ENCODE peak calls at places on chromosome 9, in four cellular contexts. M is LoVo; V is T-helper 2 cell; C is stimulated activated naive CD4-positive, alpha-beta T cell. Y is an unnamed sample.

GRCh38 chr9:19184144-19184917 is 46.2 kb upstream of the DENND4C start:
- DNase-seq in C (peak; percentile 53), V (peak; percentile 8), M (peak; percentile 76), Y (peak; percentile 83)

GRCh38 chr9:70065572-70065971 is 21.9 kb downstream of the MAMDC2 start:
- DNase-seq in V (no peak), C (no peak), M (no peak), Y (no peak)

GRCh38 chr9:132018957-132019405 is 60.7 kb downstream of the MED27 start:
- DNase-seq in V (no peak), M (no peak), C (no peak), Y (no peak)

GRCh38 chr9:123326662-123327093 is 29.3 kb upstream of the CRB2 start:
- DNase-seq in M (no peak), C (no peak), V (no peak), Y (no peak)

GRCh38 chr9:101087426-101087825 is 58.9 kb downstream of the PLPPR1 start:
- DNase-seq in V (no peak), C (no peak), M (no peak), Y (no peak)

GRCh38 chr9:38309324-38310195 is 82.9 kb upstream of the ALDH1B1 start:
- DNase-seq in M (no peak), V (no peak), C (no peak), Y (no peak)

GRCh38 chr9:124212381-124213050 is 45.2 kb upstream of the NEK6 start:
- DNase-seq in C (no peak), M (no peak), V (no peak), Y (no peak)

GRCh38 chr9:94847486-94847885 is 121.0 kb downstream of the AOPEP start:
- DNase-seq in C (no peak), V (no peak), M (no peak), Y (no peak)

GRCh38 chr9:73357607-73358006 is 205.9 kb downstream of the ANXA1 start:
- DNase-seq in V (no peak), M (no peak), C (no peak), Y (no peak)

GRCh38 chr9:12956805-12957204 is 182.0 kb downstream of the LURAP1L start:
- DNase-seq in V (no peak), C (no peak), M (no peak), Y (no peak)

GRCh38 chr9:133768371-133768858 is 30.3 kb upstream of the SARDH start:
- DNase-seq in M (no peak), V (no peak), C (no peak), Y (no peak)

GRCh38 chr9:115633099-115633498 is 515.1 kb upstream of the TNC start:
- DNase-seq in V (no peak), M (no peak), C (no peak), Y (no peak)

GRCh38 chr9:134726722-134727034 is 85.1 kb downstream of the COL5A1 start:
- DNase-seq in V (no peak), M (no peak), C (no peak), Y (no peak)

GRCh38 chr9:98380065-98380681 is 124.7 kb upstream of the TBC1D2 start:
- DNase-seq in V (no peak), M (peak; percentile 20), C (no peak), Y (peak; percentile 58)

GRCh38 chr9:116209406-116210116 is 56.0 kb downstream of the PAPPA start:
- DNase-seq in M (no peak), C (no peak), V (no peak), Y (no peak)

GRCh38 chr9:29656641-29657406 is 2083.5 kb upstream of the C9orf72 start:
- DNase-seq in M (no peak), C (no peak), V (no peak), Y (no peak)

Y was measured in small intestine.